ENCODE peak calls at places on chromosomes 4 and X, in four cellular contexts. One of them, this sample, is unnamed.

GRCh38 chrX:63919081-63919480 is 134.1 kb upstream of the ARHGEF9 start:
- DNase-seq in suprapubic skin: no peak
- DNase-seq in neuronal stem cell: no peak
- DNase-seq in CD8-positive, alpha-beta T cell: no peak
- DNase-seq in this sample: no peak

GRCh38 chr4:56656346-56656643 is 24.8 kb downstream of the HOPX start:
- DNase-seq in suprapubic skin: no peak
- DNase-seq in neuronal stem cell: no peak
- DNase-seq in CD8-positive, alpha-beta T cell: peak
- DNase-seq in this sample: no peak

GRCh38 chr4:78534286-78534955 is 17.1 kb upstream of the ANXA3 start:
- DNase-seq in suprapubic skin: no peak
- DNase-seq in neuronal stem cell: no peak
- DNase-seq in CD8-positive, alpha-beta T cell: no peak
- DNase-seq in this sample: no peak

GRCh38 chr4:8048856-8049686 is 109.4 kb upstream of the AFAP1 start:
- DNase-seq in suprapubic skin: no peak
- DNase-seq in neuronal stem cell: no peak
- DNase-seq in CD8-positive, alpha-beta T cell: no peak
- DNase-seq in this sample: peak

GRCh38 chr4:174352405-174352804 is 68.7 kb downstream of the CEP44 start:
- DNase-seq in suprapubic skin: no peak
- DNase-seq in neuronal stem cell: no peak
- DNase-seq in CD8-positive, alpha-beta T cell: no peak
- DNase-seq in this sample: no peak

GRCh38 chr4:144666539-144667175 is 20.7 kb downstream of the HHIP start:
- DNase-seq in suprapubic skin: no peak
- DNase-seq in neuronal stem cell: no peak
- DNase-seq in CD8-positive, alpha-beta T cell: no peak
- DNase-seq in this sample: no peak

GRCh38 chrX:129631850-129632249 is 22.9 kb downstream of the APLN start:
- DNase-seq in suprapubic skin: no peak
- DNase-seq in neuronal stem cell: no peak
- DNase-seq in CD8-positive, alpha-beta T cell: no peak
- DNase-seq in this sample: no peak

GRCh38 chrX:78710146-78710545 is 37.4 kb upstream of the LPAR4 start:
- DNase-seq in suprapubic skin: no peak
- DNase-seq in neuronal stem cell: no peak
- DNase-seq in CD8-positive, alpha-beta T cell: no peak
- DNase-seq in this sample: no peak

GRCh38 chr4:41199788-41200187 is 14.6 kb downstream of the APBB2 start:
- DNase-seq in suprapubic skin: no peak
- DNase-seq in neuronal stem cell: no peak
- DNase-seq in CD8-positive, alpha-beta T cell: no peak
- DNase-seq in this sample: no peak

GRCh38 chr4:79467246-79467932 is 59.4 kb upstream of the GK2 start:
- DNase-seq in suprapubic skin: no peak
- DNase-seq in neuronal stem cell: no peak
- DNase-seq in CD8-positive, alpha-beta T cell: no peak
- DNase-seq in this sample: no peak

GRCh38 chr4:182091128-182091527 is 152.1 kb upstream of the TENM3 start:
- DNase-seq in suprapubic skin: no peak
- DNase-seq in neuronal stem cell: no peak
- DNase-seq in CD8-positive, alpha-beta T cell: no peak
- DNase-seq in this sample: no peak

GRCh38 chr4:13548059-13548983 is 4.0 kb upstream of the NKX3-2 start:
- DNase-seq in suprapubic skin: no peak
- DNase-seq in neuronal stem cell: no peak
- DNase-seq in CD8-positive, alpha-beta T cell: no peak
- DNase-seq in this sample: no peak

GRCh38 chr4:77862478-77863216 is at the start of gene MRPL1:
- DNase-seq in suprapubic skin: peak
- DNase-seq in neuronal stem cell: peak
- DNase-seq in CD8-positive, alpha-beta T cell: peak
- DNase-seq in this sample: peak

GRCh38 chrX:137424679-137425078 is 141.2 kb upstream of the ZIC3 start:
- DNase-seq in suprapubic skin: no peak
- DNase-seq in neuronal stem cell: no peak
- DNase-seq in CD8-positive, alpha-beta T cell: no peak
- DNase-seq in this sample: no peak

GRCh38 chr4:7788687-7789425 is 150.8 kb downstream of the AFAP1 start:
- DNase-seq in suprapubic skin: no peak
- DNase-seq in neuronal stem cell: no peak
- DNase-seq in CD8-positive, alpha-beta T cell: no peak
- DNase-seq in this sample: no peak

GRCh38 chrX:53194308-53194707 is 30.7 kb downstream of the KDM5C start:
- DNase-seq in suprapubic skin: no peak
- DNase-seq in neuronal stem cell: no peak
- DNase-seq in CD8-positive, alpha-beta T cell: no peak
- DNase-seq in this sample: no peak

GRCh38 chr4:8039290-8039689 is 99.6 kb upstream of the AFAP1 start:
- DNase-seq in suprapubic skin: no peak
- DNase-seq in neuronal stem cell: peak
- DNase-seq in CD8-positive, alpha-beta T cell: no peak
- DNase-seq in this sample: no peak

GRCh38 chr4:174423257-174423944 is 98.9 kb downstream of the HPGD start:
- DNase-seq in suprapubic skin: no peak
- DNase-seq in neuronal stem cell: no peak
- DNase-seq in CD8-positive, alpha-beta T cell: no peak
- DNase-seq in this sample: no peak

GRCh38 chrX:22063284-22063683 is 31.2 kb downstream of the PHEX start:
- DNase-seq in suprapubic skin: no peak
- DNase-seq in neuronal stem cell: peak
- DNase-seq in CD8-positive, alpha-beta T cell: no peak
- DNase-seq in this sample: no peak

GRCh38 chrX:149762696-149763614 is 10.9 kb upstream of the HSFX1 start:
- DNase-seq in suprapubic skin: no peak
- DNase-seq in neuronal stem cell: no peak
- DNase-seq in CD8-positive, alpha-beta T cell: no peak
- DNase-seq in this sample: no peak

GRCh38 chr4:109559983-109560686 is at the start of gene MCUB:
- DNase-seq in suprapubic skin: peak
- DNase-seq in neuronal stem cell: peak
- DNase-seq in CD8-positive, alpha-beta T cell: peak
- DNase-seq in this sample: peak

GRCh38 chr4:186844059-186844681 is 120.5 kb upstream of the FAT1 start:
- DNase-seq in suprapubic skin: no peak
- DNase-seq in neuronal stem cell: peak
- DNase-seq in CD8-positive, alpha-beta T cell: no peak
- DNase-seq in this sample: no peak

GRCh38 chr4:56689661-56690060 is 8.6 kb upstream of the HOPX start:
- DNase-seq in suprapubic skin: no peak
- DNase-seq in neuronal stem cell: no peak
- DNase-seq in CD8-positive, alpha-beta T cell: no peak
- DNase-seq in this sample: no peak

GRCh38 chr4:37822220-37822619 is 4.3 kb upstream of the PGM2 start:
- DNase-seq in suprapubic skin: no peak
- DNase-seq in neuronal stem cell: no peak
- DNase-seq in CD8-positive, alpha-beta T cell: no peak
- DNase-seq in this sample: no peak

GRCh38 chr4:152267811-152268210 is 268.1 kb downstream of the FBXW7 start:
- DNase-seq in suprapubic skin: no peak
- DNase-seq in neuronal stem cell: no peak
- DNase-seq in CD8-positive, alpha-beta T cell: no peak
- DNase-seq in this sample: no peak

GRCh38 chrX:154519389-154519788 is 3.4 kb upstream of the FAM3A start:
- DNase-seq in suprapubic skin: no peak
- DNase-seq in neuronal stem cell: no peak
- DNase-seq in CD8-positive, alpha-beta T cell: no peak
- DNase-seq in this sample: no peak

GRCh38 chr4:98720871-98721480 is 62.6 kb upstream of the TSPAN5 start:
- DNase-seq in suprapubic skin: no peak
- DNase-seq in neuronal stem cell: no peak
- DNase-seq in CD8-positive, alpha-beta T cell: no peak
- DNase-seq in this sample: no peak

GRCh38 chr4:31370866-31371465 is 650.8 kb downstream of the PCDH7 start:
- DNase-seq in suprapubic skin: no peak
- DNase-seq in neuronal stem cell: peak
- DNase-seq in CD8-positive, alpha-beta T cell: no peak
- DNase-seq in this sample: peak

GRCh38 chr4:181688416-181688815 is 554.8 kb upstream of the TENM3 start:
- DNase-seq in suprapubic skin: no peak
- DNase-seq in neuronal stem cell: no peak
- DNase-seq in CD8-positive, alpha-beta T cell: no peak
- DNase-seq in this sample: no peak

GRCh38 chrX:63250253-63250868 is 100.8 kb downstream of the SPIN4 start:
- DNase-seq in suprapubic skin: no peak
- DNase-seq in neuronal stem cell: peak
- DNase-seq in CD8-positive, alpha-beta T cell: no peak
- DNase-seq in this sample: peak

GRCh38 chrX:10039821-10040793 is 72.9 kb downstream of the CLDN34 start:
- DNase-seq in suprapubic skin: no peak
- DNase-seq in neuronal stem cell: no peak
- DNase-seq in CD8-positive, alpha-beta T cell: no peak
- DNase-seq in this sample: no peak

GRCh38 chr4:3021127-3021526 is 53.2 kb downstream of the HTT-AS start:
- DNase-seq in suprapubic skin: no peak
- DNase-seq in neuronal stem cell: no peak
- DNase-seq in CD8-positive, alpha-beta T cell: no peak
- DNase-seq in this sample: no peak

GRCh38 chrX:154458116-154458953 is at the start of gene PLXNA3:
- DNase-seq in suprapubic skin: no peak
- DNase-seq in neuronal stem cell: peak
- DNase-seq in CD8-positive, alpha-beta T cell: peak
- DNase-seq in this sample: no peak

GRCh38 chrX:98956014-98956413 is 1454.1 kb downstream of the PCDH19 start:
- DNase-seq in suprapubic skin: no peak
- DNase-seq in neuronal stem cell: no peak
- DNase-seq in CD8-positive, alpha-beta T cell: no peak
- DNase-seq in this sample: peak

This sample was measured in iPS DF 19.7.